ENCODE peak calls at places on chromosomes 11 and 22, in six cellular contexts. M is GM12878, G is HepG2, Z is H1, U is GM12892, B is K562. E is an unnamed sample.

GRCh38 chr11:86942212-86942611 is 13.0 kb downstream of the FZD4 start:
- DNase-seq in U (no peak), G (no peak), Z (no peak), M (no peak), B (no peak), E (no peak)

GRCh38 chr11:10805741-10806140 is 3.0 kb downstream of the EIF4G2 start:
- DNase-seq in M (no peak), G (no peak), B (no peak), U (no peak), Z (no peak), E (no peak)

GRCh38 chr11:394034-394857 is at the start of gene PKP3:
- DNase-seq in M (no peak), U (no peak), G (peak), Z (no peak), B (peak), E (no peak)

GRCh38 chr11:77088236-77089003 is 14.2 kb upstream of the OMP start:
- DNase-seq in B (no peak), G (no peak), U (no peak), M (no peak), Z (no peak), E (no peak)

GRCh38 chr11:124442442-124442841 is 3.1 kb downstream of the OR8B8 start:
- DNase-seq in M (no peak), Z (no peak), B (no peak), U (no peak), G (no peak), E (no peak)

GRCh38 chr11:90500922-90501568 is 278.2 kb upstream of the CHORDC1 start:
- DNase-seq in M (no peak), G (no peak), B (no peak), Z (no peak), U (no peak), E (no peak)

GRCh38 chr11:100010393-100010792 is 676.7 kb upstream of the ARHGAP42 start:
- DNase-seq in M (no peak), U (no peak), Z (peak), G (no peak), B (no peak), E (no peak)

GRCh38 chr22:32587449-32587848 is 112.8 kb downstream of the FBXO7 start:
- DNase-seq in B (no peak), Z (no peak), U (no peak), M (no peak), G (no peak), E (no peak)

GRCh38 chr11:19460718-19461405 is 220.1 kb upstream of the E2F8 start:
- DNase-seq in M (no peak), B (no peak), U (no peak), G (no peak), Z (no peak), E (no peak)

GRCh38 chr11:105297463-105297862 is 157.9 kb upstream of the CARD18 start:
- DNase-seq in B (no peak), Z (no peak), U (no peak), G (no peak), M (no peak), E (no peak)

GRCh38 chr22:19554834-19555404 is 30.7 kb upstream of the CLDN5 start:
- DNase-seq in Z (peak), G (peak), B (peak), M (no peak), U (no peak), E (no peak)

GRCh38 chr11:82810326-82810725 is 76.7 kb upstream of the FAM181B start:
- DNase-seq in M (no peak), Z (no peak), U (no peak), G (peak), B (no peak), E (no peak)

GRCh38 chr11:105229257-105229656 is 89.7 kb upstream of the CARD18 start:
- DNase-seq in M (no peak), B (no peak), U (no peak), G (no peak), Z (no peak), E (no peak)

GRCh38 chr11:131675489-131675888 is 305.1 kb downstream of the NTM start:
- DNase-seq in U (no peak), G (no peak), M (no peak), Z (no peak), B (no peak), E (no peak)

GRCh38 chr11:129528296-129528695 is 152.6 kb downstream of the BARX2 start:
- DNase-seq in U (no peak), Z (no peak), B (no peak), M (no peak), G (no peak), E (no peak)

GRCh38 chr11:45852712-45853101 is 5.4 kb downstream of the CRY2 start:
- DNase-seq in Z (no peak), B (no peak), U (peak), M (no peak), G (no peak), E (peak)

GRCh38 chr22:50481045-50481439 is 301 bp upstream of the ADM2 start:
- DNase-seq in U (no peak), Z (peak), B (no peak), G (no peak), M (no peak), E (no peak)

GRCh38 chr11:121300313-121300971 is 7.9 kb downstream of the SC5D start:
- DNase-seq in Z (no peak), B (no peak), U (no peak), M (no peak), G (no peak), E (no peak)

GRCh38 chr22:48353116-48353947 is 1474.3 kb downstream of the BRD1 start:
- DNase-seq in Z (no peak), M (no peak), U (no peak), G (no peak), B (no peak), E (no peak)

GRCh38 chr22:50361688-50362087 is 18.6 kb downstream of the PPP6R2 start:
- DNase-seq in U (no peak), Z (no peak), B (no peak), M (no peak), G (no peak), E (no peak)

GRCh38 chr11:61828629-61829407 is 718 bp downstream of the FADS2 start:
- DNase-seq in Z (peak), M (no peak), B (no peak), G (no peak), U (peak), E (peak)
- TF ChIP-seq TAF1 in Z (peak), M (peak), B (no peak), G (peak), U (no peak), E (peak)

DNA sequence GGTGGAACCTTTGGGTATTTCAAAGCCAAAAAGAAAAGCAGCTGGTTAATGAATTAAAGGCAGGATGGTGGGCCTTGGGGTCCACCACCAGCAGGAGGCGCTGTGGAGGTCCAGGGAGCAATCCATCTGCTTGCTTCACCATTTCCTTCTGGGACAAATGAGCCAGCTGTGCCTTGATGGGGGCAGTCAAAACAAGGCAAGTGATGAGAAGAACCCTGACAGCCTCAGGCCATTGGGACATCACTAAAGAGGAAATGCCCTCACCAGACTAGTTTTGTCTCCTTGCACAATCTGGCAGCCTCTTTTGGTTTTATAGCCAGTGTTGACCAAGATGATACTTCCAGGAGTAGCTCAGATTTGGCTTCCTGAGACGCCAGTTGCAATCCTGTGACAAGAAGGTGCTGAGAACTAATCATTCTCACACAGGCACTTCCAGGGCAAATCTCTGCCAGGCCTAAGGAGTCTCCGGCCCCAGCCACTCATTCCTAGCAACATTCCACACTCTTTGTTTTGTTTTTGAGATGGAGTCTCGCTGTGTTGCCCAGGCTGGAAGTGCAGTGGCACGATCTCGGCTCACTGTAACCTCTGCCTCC is 38.2 kb upstream of the WEE1 start:
- DNase-seq in G (peak), Z (peak), U (peak), B (peak), M (peak), E (no peak)
- TF ChIP-seq POLR2AphosphoS5 in G (no peak), Z (no peak), U (no peak), B (no peak), M (no peak), E (no peak)

DNA sequence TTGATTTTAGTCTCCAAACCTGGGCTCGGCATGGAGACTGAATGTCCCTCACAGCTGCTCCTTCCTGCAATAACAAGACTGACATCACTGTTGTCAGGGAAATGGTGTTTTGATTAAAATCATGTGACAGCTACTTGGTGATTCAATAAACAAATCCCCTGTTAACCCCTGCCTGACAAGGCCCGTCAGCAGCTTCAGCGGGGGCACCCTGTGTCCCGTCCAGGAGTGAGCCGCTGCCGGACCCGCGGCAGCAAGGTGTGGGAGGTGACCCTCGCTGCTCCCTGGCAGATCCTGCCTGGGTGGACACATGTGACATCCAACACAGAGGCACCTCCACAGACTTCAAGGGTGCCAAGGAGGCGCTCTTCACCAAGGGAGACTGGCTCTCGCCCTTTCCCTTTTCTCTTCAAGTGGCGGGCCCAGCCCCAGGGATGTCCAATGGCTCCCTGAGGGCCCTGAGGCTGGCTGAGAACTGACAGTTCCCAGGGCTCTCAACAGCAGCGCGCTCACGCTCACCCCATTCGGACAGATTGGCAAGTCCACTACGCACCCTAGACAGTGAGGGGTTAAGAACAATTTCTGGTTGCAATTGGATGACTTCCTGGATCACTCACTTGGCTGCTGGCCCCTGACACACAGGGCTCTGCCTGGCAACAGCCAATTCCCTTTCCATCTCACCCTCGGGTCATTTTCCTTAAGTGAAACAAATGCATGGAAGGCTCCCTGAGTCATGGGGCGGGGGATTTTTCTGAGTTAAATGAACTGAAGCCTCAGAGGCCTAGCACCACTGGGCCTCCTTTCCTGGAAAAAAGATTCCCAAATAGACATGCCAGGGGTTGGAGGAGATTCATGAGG is 30.7 kb downstream of the PPP2R1B start:
- DNase-seq in M (no peak), G (no peak), U (no peak), B (no peak), Z (no peak), E (no peak)
- TF ChIP-seq POLR2A in M (no peak), G (no peak), U (no peak), B (no peak), Z (no peak), E (no peak)

GRCh38 chr11:65468874-65469333 is 29.9 kb upstream of the MALAT1 start:
- DNase-seq in U (peak), B (peak), Z (peak), G (peak), M (no peak), E (no peak)

GRCh38 chr11:65473275-65473860 is 25.5 kb upstream of the MALAT1 start:
- DNase-seq in Z (no peak), G (no peak), B (no peak), U (no peak), M (no peak), E (no peak)

GRCh38 chr11:65476632-65477270 is 22.1 kb upstream of the MALAT1 start:
- DNase-seq in M (no peak), U (no peak), Z (no peak), B (no peak), G (no peak), E (no peak)

GRCh38 chr11:65470433-65470832 is 28.4 kb upstream of the MALAT1 start:
- DNase-seq in G (no peak), B (no peak), Z (no peak), M (no peak), U (no peak), E (no peak)

GRCh38 chr11:65471410-65471762 is 27.5 kb upstream of the MALAT1 start:
- DNase-seq in B (peak), Z (peak), U (peak), G (peak), M (no peak), E (no peak)
- TF ChIP-seq TAF1 in B (peak), Z (no peak), U (no peak), G (no peak), M (no peak), E (no peak)

GRCh38 chr11:128467610-128468041 is 119.7 kb downstream of the ETS1 start:
- DNase-seq in Z (no peak), U (no peak), B (no peak), M (no peak), G (peak), E (no peak)
- TF ChIP-seq POLR2AphosphoS5 in Z (no peak), U (no peak), B (no peak), M (no peak), G (no peak), E (no peak)

GRCh38 chr11:4191031-4191571 is 96.5 kb downstream of the RRM1 start:
- DNase-seq in M (no peak), Z (peak), U (no peak), B (no peak), G (no peak), E (no peak)
- TF ChIP-seq POLR2A in M (no peak), Z (no peak), U (no peak), B (no peak), G (no peak), E (no peak)

DNA sequence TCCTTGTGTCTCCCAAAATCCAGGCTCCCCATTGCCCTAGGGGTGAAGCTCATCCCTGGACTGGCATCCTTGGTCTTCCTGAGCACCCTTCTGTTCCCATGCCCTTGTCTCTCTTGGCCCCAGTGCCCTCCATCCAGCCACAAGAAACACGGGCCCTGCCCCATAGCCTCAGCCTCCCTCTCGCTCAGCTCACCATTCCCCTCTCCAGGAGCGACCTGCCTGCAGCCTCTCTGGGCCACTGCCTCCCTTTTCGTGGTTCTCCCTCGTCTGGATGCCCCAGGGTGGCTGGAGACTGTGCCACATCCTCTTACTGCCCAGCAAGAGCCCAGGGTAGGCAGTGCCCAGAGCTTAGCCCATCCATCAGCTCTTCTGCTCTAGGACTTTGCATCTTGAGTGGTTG is 532.1 kb downstream of the TBC1D22A start:
- DNase-seq in M (no peak), B (no peak), G (no peak), U (no peak), Z (no peak), E (no peak)
- TF ChIP-seq TAF1 in M (no peak), B (no peak), G (no peak), U (no peak), Z (no peak), E (no peak)